ENCODE peak calls at places on chromosomes 1 and 21, in four cellular contexts. One of them, this sample, is unnamed.

GRCh38 chr1:32904797-32905196 is 3.6 kb upstream of the TMEM54 start:
- DNase-seq in CD8-positive, alpha-beta T cell: no peak
- DNase-seq in tibial artery: peak; percentile 0
- DNase-seq in astrocyte: no peak
- DNase-seq in this sample: no peak

GRCh38 chr1:200837931-200838571 is 34.7 kb upstream of the GPR25 start:
- DNase-seq in astrocyte: peak; percentile 10
- DNase-seq in tibial artery: no peak
- DNase-seq in CD8-positive, alpha-beta T cell: no peak
- DNase-seq in this sample: no peak

GRCh38 chr1:227896710-227897655 is 50.7 kb downstream of the WNT9A start:
- DNase-seq in astrocyte: no peak
- DNase-seq in tibial artery: peak; percentile 15
- DNase-seq in CD8-positive, alpha-beta T cell: no peak
- DNase-seq in this sample: peak; percentile 11

GRCh38 chr1:211517006-211517405 is 25.0 kb upstream of the RD3 start:
- DNase-seq in CD8-positive, alpha-beta T cell: no peak
- DNase-seq in astrocyte: no peak
- DNase-seq in tibial artery: no peak
- DNase-seq in this sample: no peak

GRCh38 chr1:202283991-202284390 is 57.7 kb downstream of the UBE2T start:
- DNase-seq in tibial artery: no peak
- DNase-seq in CD8-positive, alpha-beta T cell: no peak
- DNase-seq in astrocyte: peak; percentile 82
- DNase-seq in this sample: peak; percentile 91

GRCh38 chr21:39022035-39022900 is 161.0 kb downstream of the PSMG1 start:
- DNase-seq in tibial artery: no peak
- DNase-seq in astrocyte: no peak
- DNase-seq in CD8-positive, alpha-beta T cell: no peak
- DNase-seq in this sample: no peak

GRCh38 chr1:85494957-85495266 is 30.0 kb upstream of the DDAH1 start:
- DNase-seq in astrocyte: peak; percentile 31
- DNase-seq in CD8-positive, alpha-beta T cell: no peak
- DNase-seq in tibial artery: peak; percentile 23
- DNase-seq in this sample: peak; percentile 70

GRCh38 chr1:88741413-88741812 is 57.3 kb downstream of the PKN2 start:
- DNase-seq in CD8-positive, alpha-beta T cell: no peak
- DNase-seq in tibial artery: no peak
- DNase-seq in astrocyte: peak; percentile 59
- DNase-seq in this sample: no peak

GRCh38 chr1:237562247-237562823 is 328.4 kb downstream of the ZP4 start:
- DNase-seq in tibial artery: no peak
- DNase-seq in CD8-positive, alpha-beta T cell: no peak
- DNase-seq in astrocyte: peak; percentile 37
- DNase-seq in this sample: no peak

GRCh38 chr1:42146916-42147320 is 6.3 kb upstream of the GUCA2B start:
- DNase-seq in astrocyte: peak; percentile 12
- DNase-seq in tibial artery: no peak
- DNase-seq in CD8-positive, alpha-beta T cell: peak; percentile 69
- DNase-seq in this sample: peak; percentile 73

GRCh38 chr1:228118040-228118439 is 8.9 kb upstream of the MRPL55 start:
- DNase-seq in tibial artery: no peak
- DNase-seq in CD8-positive, alpha-beta T cell: no peak
- DNase-seq in astrocyte: no peak
- DNase-seq in this sample: no peak

GRCh38 chr1:212234431-212235298 is 50.5 kb upstream of the PPP2R5A start:
- DNase-seq in CD8-positive, alpha-beta T cell: peak; percentile 25
- DNase-seq in tibial artery: peak; percentile 69
- DNase-seq in astrocyte: peak; percentile 95
- DNase-seq in this sample: no peak

GRCh38 chr1:23224721-23225648 is 7.7 kb upstream of the HTR1D start:
- DNase-seq in astrocyte: peak; percentile 52
- DNase-seq in tibial artery: no peak
- DNase-seq in CD8-positive, alpha-beta T cell: no peak
- DNase-seq in this sample: no peak

GRCh38 chr1:228370941-228371740 is 35.5 kb downstream of the TRIM11 start:
- DNase-seq in tibial artery: no peak
- DNase-seq in astrocyte: no peak
- DNase-seq in CD8-positive, alpha-beta T cell: no peak
- DNase-seq in this sample: peak; percentile 33

GRCh38 chr1:20058531-20058930 is 11.5 kb upstream of the PLA2G5 start:
- DNase-seq in astrocyte: peak; percentile 94
- DNase-seq in CD8-positive, alpha-beta T cell: peak; percentile 39
- DNase-seq in tibial artery: no peak
- DNase-seq in this sample: no peak

GRCh38 chr1:176989023-176989422 is 175.5 kb downstream of the ASTN1 start:
- DNase-seq in tibial artery: no peak
- DNase-seq in CD8-positive, alpha-beta T cell: no peak
- DNase-seq in astrocyte: peak; percentile 71
- DNase-seq in this sample: no peak

GRCh38 chr1:151222130-151222529 is 23.8 kb downstream of the PIP5K1A start:
- DNase-seq in astrocyte: no peak
- DNase-seq in CD8-positive, alpha-beta T cell: no peak
- DNase-seq in tibial artery: no peak
- DNase-seq in this sample: no peak

GRCh38 chr1:7638078-7638477 is 133.0 kb upstream of the VAMP3 start:
- DNase-seq in astrocyte: no peak
- DNase-seq in CD8-positive, alpha-beta T cell: no peak
- DNase-seq in tibial artery: no peak
- DNase-seq in this sample: no peak

GRCh38 chr21:41010981-41011380 is 157.0 kb upstream of the BACE2 start:
- DNase-seq in tibial artery: no peak
- DNase-seq in CD8-positive, alpha-beta T cell: no peak
- DNase-seq in astrocyte: no peak
- DNase-seq in this sample: no peak

GRCh38 chr1:65001238-65001792 is 35.0 kb upstream of the JAK1 start:
- DNase-seq in CD8-positive, alpha-beta T cell: peak; percentile 70
- DNase-seq in astrocyte: peak; percentile 39
- DNase-seq in tibial artery: peak; percentile 86
- DNase-seq in this sample: no peak

GRCh38 chr1:7885513-7886298 is 32.8 kb upstream of the UTS2 start:
- DNase-seq in tibial artery: no peak
- DNase-seq in astrocyte: no peak
- DNase-seq in CD8-positive, alpha-beta T cell: no peak
- DNase-seq in this sample: peak; percentile 78

DNA sequence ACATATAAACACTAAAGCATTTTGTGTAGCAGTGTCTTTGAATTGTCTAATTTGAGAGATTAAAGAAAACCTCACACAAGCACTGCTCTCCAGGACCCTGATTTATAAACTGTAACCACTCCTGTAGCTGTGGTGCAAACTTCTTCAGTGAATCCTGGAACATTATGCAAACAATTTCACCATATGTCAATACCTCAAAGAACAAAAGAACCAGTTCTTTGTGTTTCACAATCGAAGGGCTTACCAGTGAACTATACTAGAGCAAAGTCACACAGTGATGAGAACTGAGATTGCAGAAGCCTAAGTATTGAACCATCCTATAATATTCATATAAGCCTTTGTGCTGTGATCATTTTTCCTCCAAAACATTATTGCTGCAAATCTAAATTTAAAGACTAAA is 21.5 kb downstream of the DPH5 start:
- DNase-seq in tibial artery: no peak
- DNase-seq in astrocyte: no peak
- DNase-seq in CD8-positive, alpha-beta T cell: no peak
- DNase-seq in this sample: no peak
- H3K4me1 ChIP-seq in tibial artery: peaks cover 21% of the 10 kb centered on the region
- H3K4me1 ChIP-seq in astrocyte: no peaks in the 10 kb centered on the region
- H3K4me1 ChIP-seq in CD8-positive, alpha-beta T cell: peaks cover 41% of the 10 kb centered on the region
- H3K4me1 ChIP-seq in this sample: peaks cover 30% of the 10 kb centered on the region

DNA sequence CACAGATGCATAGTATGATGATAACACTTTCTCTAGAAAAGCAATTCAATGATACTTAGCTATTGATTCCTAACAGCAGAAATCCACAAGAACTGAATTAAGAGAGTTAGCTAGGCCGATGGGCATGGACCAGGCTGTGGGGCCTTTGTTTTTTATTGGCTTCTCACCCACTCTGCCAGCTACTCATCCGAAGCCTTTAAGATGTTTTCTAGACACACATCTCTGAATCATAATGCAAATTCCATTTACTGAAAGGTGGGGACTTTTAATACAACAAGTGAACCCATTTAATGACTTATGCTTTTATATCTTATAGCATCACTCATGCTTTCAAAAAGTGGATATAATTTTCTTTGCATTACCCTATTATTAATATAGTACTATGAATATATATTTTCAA is 170.2 kb downstream of the RUNX1 start:
- DNase-seq in tibial artery: no peak
- DNase-seq in astrocyte: no peak
- DNase-seq in CD8-positive, alpha-beta T cell: no peak
- DNase-seq in this sample: no peak
- H3K36me3 ChIP-seq in tibial artery: peaks cover 14% of the 10 kb centered on the region
- H3K36me3 ChIP-seq in astrocyte: peaks cover 51% of the 10 kb centered on the region
- H3K36me3 ChIP-seq in CD8-positive, alpha-beta T cell: peaks cover 18% of the 10 kb centered on the region
- H3K36me3 ChIP-seq in this sample: peaks cover 95% of the 10 kb centered on the region

GRCh38 chr1:68198752-68199151 is 33.6 kb downstream of the WLS start:
- DNase-seq in tibial artery: no peak
- DNase-seq in CD8-positive, alpha-beta T cell: no peak
- DNase-seq in astrocyte: peak; percentile 84
- DNase-seq in this sample: no peak

GRCh38 chr1:68197891-68198290 is 34.4 kb downstream of the WLS start:
- DNase-seq in CD8-positive, alpha-beta T cell: no peak
- DNase-seq in tibial artery: no peak
- DNase-seq in astrocyte: no peak
- DNase-seq in this sample: no peak

GRCh38 chr1:68197459-68197858 is 34.9 kb downstream of the WLS start:
- DNase-seq in CD8-positive, alpha-beta T cell: no peak
- DNase-seq in astrocyte: no peak
- DNase-seq in tibial artery: no peak
- DNase-seq in this sample: no peak

GRCh38 chr1:68201546-68202238 is 30.6 kb downstream of the WLS start:
- DNase-seq in CD8-positive, alpha-beta T cell: no peak
- DNase-seq in tibial artery: peak; percentile 40
- DNase-seq in astrocyte: no peak
- DNase-seq in this sample: no peak

GRCh38 chr1:68199603-68200002 is 32.7 kb downstream of the WLS start:
- DNase-seq in tibial artery: no peak
- DNase-seq in astrocyte: no peak
- DNase-seq in CD8-positive, alpha-beta T cell: no peak
- DNase-seq in this sample: no peak
- H3K4me1 ChIP-seq in tibial artery: peaks cover 9% of the 10 kb centered on the region
- H3K4me1 ChIP-seq in astrocyte: peaks cover 50% of the 10 kb centered on the region
- H3K4me1 ChIP-seq in CD8-positive, alpha-beta T cell: no peaks in the 10 kb centered on the region
- H3K4me1 ChIP-seq in this sample: peaks cover 26% of the 10 kb centered on the region

DNA sequence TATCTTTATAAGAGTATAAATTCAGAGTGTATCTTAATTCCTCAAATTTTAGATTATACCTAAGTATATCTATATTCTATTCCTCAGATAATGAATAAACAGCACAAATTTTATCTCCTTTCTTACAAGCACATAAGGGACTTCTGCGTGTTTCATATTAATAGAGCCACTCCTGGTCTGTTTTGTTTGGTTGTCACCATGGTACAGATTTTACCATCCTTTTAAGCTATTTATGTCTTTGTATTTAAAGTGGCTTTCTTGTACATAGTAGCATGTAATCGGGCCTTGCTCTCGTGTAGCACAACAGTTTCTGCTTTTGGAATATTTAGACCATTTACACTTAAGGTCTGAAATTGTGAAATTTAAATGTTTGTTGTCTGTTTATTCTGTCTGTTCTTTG is 52.6 kb upstream of the SLC35A3 start:
- DNase-seq in astrocyte: no peak
- DNase-seq in tibial artery: no peak
- DNase-seq in CD8-positive, alpha-beta T cell: no peak
- DNase-seq in this sample: no peak
- H3K36me3 ChIP-seq in astrocyte: no peaks in the 10 kb centered on the region
- H3K36me3 ChIP-seq in tibial artery: peaks cover 69% of the 10 kb centered on the region
- H3K36me3 ChIP-seq in CD8-positive, alpha-beta T cell: peaks cover 10% of the 10 kb centered on the region
- H3K36me3 ChIP-seq in this sample: peaks cover 20% of the 10 kb centered on the region